ENCODE peak calls at places on chromosome 2, in ten cellular contexts. Y is tibial artery, S is mesendoderm, G is breast epithelium, K is sigmoid colon, W is body of pancreas, Z is hepatocyte, T is IMR-90, D is K562, P is left ventricle myocardium inferior. X is an unnamed sample.

GRCh38 chr2:47040662-47041061 is 114.4 kb downstream of the STPG4 start:
- DNase-seq in Y (no peak), S (no peak), G (no peak), K (no peak), W (no peak), Z (peak; percentile 45), T (no peak), D (no peak), P (no peak), X (no peak)

GRCh38 chr2:217900010-217900779 is 102.6 kb downstream of the TNS1 start:
- DNase-seq in Y (no peak), S (peak; percentile 79), G (peak; percentile 41), K (no peak), W (peak; percentile 50), Z (peak; percentile 40), T (no peak), D (no peak), P (no peak), X (no peak)

GRCh38 chr2:32064021-32064678 is 794 bp downstream of the SPAST start:
- DNase-seq in Y (no peak), S (peak; percentile 27), G (no peak), K (peak; percentile 67), W (no peak), Z (peak; percentile 13), T (no peak), D (peak; percentile 31), P (no peak), X (peak; percentile 51)

GRCh38 chr2:214128040-214128439 is 282.8 kb upstream of the VWC2L start:
- DNase-seq in Y (no peak), S (no peak), G (no peak), K (no peak), W (no peak), Z (no peak), T (no peak), D (no peak), P (no peak), X (no peak)

GRCh38 chr2:131016826-131017596 is 76.2 kb downstream of the FAM168B start:
- DNase-seq in Y (no peak), S (no peak), G (peak; percentile 47), K (no peak), W (peak; percentile 56), Z (peak; percentile 49), T (peak; percentile 72), D (no peak), P (no peak), X (no peak)

GRCh38 chr2:67502346-67503065 is 105.4 kb downstream of the ETAA1 start:
- DNase-seq in Y (no peak), S (no peak), G (no peak), K (no peak), W (no peak), Z (no peak), T (peak; percentile 33), D (no peak), P (no peak), X (no peak)

GRCh38 chr2:57368190-57368589 is 678.4 kb upstream of the VRK2 start:
- DNase-seq in Y (no peak), S (no peak), G (no peak), K (no peak), W (no peak), Z (no peak), T (no peak), D (no peak), P (no peak), X (no peak)

GRCh38 chr2:140502951-140503630 is 1627.7 kb downstream of the LRP1B start:
- DNase-seq in Y (no peak), S (no peak), G (no peak), K (no peak), W (no peak), Z (no peak), T (peak; percentile 56), D (no peak), P (no peak), X (no peak)

GRCh38 chr2:55887351-55887750 is 36.2 kb downstream of the EFEMP1 start:
- DNase-seq in Y (no peak), S (no peak), G (no peak), K (no peak), W (no peak), Z (no peak), T (peak; percentile 55), D (no peak), P (no peak), X (no peak)

GRCh38 chr2:55888941-55889340 is 34.6 kb downstream of the EFEMP1 start:
- DNase-seq in Y (peak; percentile 71), S (peak; percentile 31), G (no peak), K (no peak), W (no peak), Z (no peak), T (peak; percentile 46), D (no peak), P (peak; percentile 53), X (no peak)

GRCh38 chr2:55887906-55888625 is 35.5 kb downstream of the EFEMP1 start:
- DNase-seq in Y (no peak), S (no peak), G (no peak), K (no peak), W (no peak), Z (no peak), T (peak; percentile 94), D (no peak), P (no peak), X (no peak)

GRCh38 chr2:55894720-55895119 is 28.9 kb downstream of the EFEMP1 start:
- DNase-seq in Y (no peak), S (no peak), G (no peak), K (no peak), W (no peak), Z (no peak), T (no peak), D (no peak), P (no peak), X (no peak)

DNA sequence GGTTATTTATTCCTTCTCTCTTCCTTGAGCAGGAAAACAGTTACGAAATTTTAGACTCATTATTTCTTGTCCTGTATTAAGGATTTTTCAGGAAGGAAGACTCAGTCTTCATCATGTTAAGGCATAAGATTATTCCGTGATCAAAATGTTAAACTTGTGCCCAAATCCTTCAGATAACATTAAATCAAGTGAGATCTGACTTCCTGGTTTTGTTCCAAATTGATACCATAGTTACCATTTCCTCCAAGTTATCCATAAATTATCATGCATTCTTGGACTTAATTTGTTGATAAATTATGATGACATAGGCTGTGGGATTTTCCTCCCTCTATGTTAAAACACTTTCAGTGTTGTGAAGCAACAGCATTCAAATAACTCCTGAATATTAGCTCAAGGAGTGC is 31.9 kb downstream of the EFEMP1 start:
- DNase-seq in Y (no peak), S (no peak), G (no peak), K (no peak), W (no peak), Z (no peak), T (no peak), D (no peak), P (no peak), X (no peak)
- H3K4me3 ChIP-seq in Y (no peak overlapping the region), S (no peak overlapping the region), G (no peak overlapping the region), K (no peak overlapping the region), W (no peak overlapping the region), Z (no peak overlapping the region), T (no peak overlapping the region), D (no peak overlapping the region), P (no peak overlapping the region), X (no peak overlapping the region)

GRCh38 chr2:80531319-80531718 is 226.8 kb upstream of the LRRTM1 start:
- DNase-seq in Y (no peak), S (no peak), G (no peak), K (no peak), W (no peak), Z (no peak), T (no peak), D (no peak), P (no peak), X (no peak)

GRCh38 chr2:80525152-80525551 is 220.6 kb upstream of the LRRTM1 start:
- DNase-seq in Y (no peak), S (no peak), G (no peak), K (no peak), W (no peak), Z (no peak), T (no peak), D (no peak), P (no peak), X (no peak)

GRCh38 chr2:80527119-80527518 is 222.6 kb upstream of the LRRTM1 start:
- DNase-seq in Y (no peak), S (no peak), G (no peak), K (no peak), W (no peak), Z (no peak), T (no peak), D (no peak), P (no peak), X (no peak)

GRCh38 chr2:80530442-80531064 is 226.0 kb upstream of the LRRTM1 start:
- DNase-seq in Y (no peak), S (no peak), G (no peak), K (no peak), W (no peak), Z (no peak), T (no peak), D (no peak), P (no peak), X (no peak)

DNA sequence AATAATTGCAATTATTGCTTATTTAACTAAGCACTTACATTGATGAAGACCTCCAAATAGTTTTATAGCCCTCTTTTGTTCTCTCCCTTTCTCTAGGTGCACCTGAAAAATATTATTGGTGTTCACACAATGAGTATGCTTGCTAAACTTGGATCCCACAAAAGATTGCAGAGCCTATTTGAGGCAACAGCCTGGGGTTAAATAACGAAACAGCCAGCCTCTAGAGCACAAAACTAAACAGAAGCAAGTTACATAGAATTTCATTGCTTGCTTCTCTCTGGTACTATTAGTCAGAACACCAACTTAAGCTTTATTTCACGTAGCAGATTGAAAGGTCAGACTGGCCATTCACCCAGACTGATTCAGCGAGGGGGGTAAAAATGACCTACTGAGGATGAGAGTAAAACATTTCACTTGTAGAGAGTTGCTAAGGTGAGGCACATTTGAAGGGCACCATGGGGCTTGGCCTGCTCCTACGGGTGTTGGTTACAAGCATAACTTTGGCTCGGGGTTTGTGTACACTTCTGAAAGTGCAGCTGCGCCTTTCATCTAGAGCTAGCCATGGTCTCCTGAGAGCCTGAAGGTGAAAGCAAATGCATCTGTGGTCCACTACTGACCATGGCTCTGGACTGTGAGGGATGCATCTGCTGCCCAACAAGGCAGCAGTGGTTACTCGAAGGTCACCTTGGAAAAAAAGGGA is 225.1 kb upstream of the LRRTM1 start:
- DNase-seq in Y (no peak), S (no peak), G (no peak), K (no peak), W (no peak), Z (no peak), T (no peak), D (no peak), P (no peak), X (no peak)
- H3K4me1 ChIP-seq in Y (no peaks in the 10 kb centered on the region), S (no peaks in the 10 kb centered on the region), G (no peaks in the 10 kb centered on the region), K (no peaks in the 10 kb centered on the region), W (no peaks in the 10 kb centered on the region), Z (no peaks in the 10 kb centered on the region), T (no peaks in the 10 kb centered on the region), D (no peaks in the 10 kb centered on the region), P (no peaks in the 10 kb centered on the region), X (no peaks in the 10 kb centered on the region)

GRCh38 chr2:136246086-136246669 is 128.2 kb upstream of the CXCR4 start:
- DNase-seq in Y (peak; percentile 76), S (peak; percentile 63), G (peak; percentile 35), K (no peak), W (peak; percentile 64), Z (peak; percentile 66), T (peak; percentile 4), D (no peak), P (no peak), X (peak; percentile 79)
- H3K4me3 ChIP-seq in Y (no peak overlapping the region), S (no peak overlapping the region), G (no peak overlapping the region), K (no peak overlapping the region), W (no peak overlapping the region), Z (no peak overlapping the region), T (no peak overlapping the region), D (no peak overlapping the region), P (peak overlapping the region; percentile 42), X (no peak overlapping the region)

DNA sequence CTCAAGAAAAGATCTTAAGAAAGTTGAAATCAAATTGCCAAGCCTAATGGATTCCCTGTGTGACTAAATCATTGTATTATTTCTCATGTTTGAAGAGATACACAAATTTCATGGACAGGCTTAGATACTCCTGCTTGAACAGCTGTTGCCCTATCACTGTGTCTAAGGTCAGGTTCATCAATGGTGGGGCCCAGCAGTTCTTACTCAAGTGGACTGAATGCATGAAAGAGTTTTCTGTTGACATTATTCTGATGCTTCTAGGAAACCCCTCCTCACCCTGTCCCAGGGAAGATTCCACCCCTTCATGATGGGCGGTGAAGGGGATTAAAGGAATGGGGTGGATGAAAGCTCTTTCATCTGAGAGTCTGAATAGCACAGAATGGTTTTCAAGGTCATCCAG is 148.8 kb downstream of the INO80D start:
- DNase-seq in Y (no peak), S (no peak), G (no peak), K (no peak), W (no peak), Z (no peak), T (no peak), D (no peak), P (no peak), X (no peak)
- H3K4me1 ChIP-seq in Y (no peaks in the 10 kb centered on the region), S (no peaks in the 10 kb centered on the region), G (no peaks in the 10 kb centered on the region), K (no peaks in the 10 kb centered on the region), W (no peaks in the 10 kb centered on the region), Z (no peaks in the 10 kb centered on the region), T (no peaks in the 10 kb centered on the region), D (no peaks in the 10 kb centered on the region), P (no peaks in the 10 kb centered on the region), X (no peaks in the 10 kb centered on the region)